ENCODE peak calls at places on chromosome 1, in five cellular contexts. R is K562, H is HepG2, L is GM12878, D is SK-N-SH. A is an unnamed sample.

GRCh38 chr1:53081384-53082066 is 19.5 kb downstream of the PODN start:
- DNase-seq in R (no peak), H (no peak), L (no peak), D (no peak), A (no peak)

GRCh38 chr1:207277241-207277640 is 44.2 kb upstream of the CD55 start:
- DNase-seq in R (no peak), H (no peak), L (no peak), D (no peak), A (no peak)

GRCh38 chr1:152842556-152842955 is at the start of gene LCE6A:
- DNase-seq in R (no peak), H (no peak), L (no peak), D (no peak), A (no peak)

GRCh38 chr1:203290261-203291089 is 14.8 kb upstream of the BTG2 start:
- DNase-seq in R (peak), H (peak), L (no peak), D (peak), A (no peak)

GRCh38 chr1:187928288-187928687 is 1099.5 kb downstream of the PLA2G4A start:
- DNase-seq in R (no peak), H (peak), L (no peak), D (peak), A (no peak)

GRCh38 chr1:186404454-186405051 is 28.9 kb downstream of the ODR4 start:
- DNase-seq in R (peak), H (peak), L (no peak), D (peak), A (peak)

GRCh38 chr1:89465201-89465600 is 59.4 kb upstream of the LRRC8B start:
- DNase-seq in R (no peak), H (no peak), L (no peak), D (no peak), A (peak)

GRCh38 chr1:231603598-231604275 is 22.9 kb upstream of the DISC1 start:
- DNase-seq in R (peak), H (peak), L (no peak), D (peak), A (peak)

GRCh38 chr1:54052470-54052933 is 502 bp downstream of the TMEM59 start:
- DNase-seq in R (peak), H (peak), L (no peak), D (peak), A (no peak)

GRCh38 chr1:70364439-70364838 is 9.9 kb upstream of the ANKRD13C start:
- DNase-seq in R (no peak), H (no peak), L (no peak), D (no peak), A (no peak)

GRCh38 chr1:70360321-70360720 is 5.8 kb upstream of the ANKRD13C start:
- DNase-seq in R (peak), H (no peak), L (no peak), D (no peak), A (no peak)

GRCh38 chr1:70358921-70359564 is 4.5 kb upstream of the ANKRD13C start:
- DNase-seq in R (no peak), H (no peak), L (no peak), D (no peak), A (no peak)

GRCh38 chr1:70361727-70362413 is 7.3 kb upstream of the ANKRD13C start:
- DNase-seq in R (no peak), H (no peak), L (no peak), D (no peak), A (no peak)
- TF ChIP-seq REST in R (no peak), H (no peak), L (no peak), D (no peak), A (no peak)

DNA sequence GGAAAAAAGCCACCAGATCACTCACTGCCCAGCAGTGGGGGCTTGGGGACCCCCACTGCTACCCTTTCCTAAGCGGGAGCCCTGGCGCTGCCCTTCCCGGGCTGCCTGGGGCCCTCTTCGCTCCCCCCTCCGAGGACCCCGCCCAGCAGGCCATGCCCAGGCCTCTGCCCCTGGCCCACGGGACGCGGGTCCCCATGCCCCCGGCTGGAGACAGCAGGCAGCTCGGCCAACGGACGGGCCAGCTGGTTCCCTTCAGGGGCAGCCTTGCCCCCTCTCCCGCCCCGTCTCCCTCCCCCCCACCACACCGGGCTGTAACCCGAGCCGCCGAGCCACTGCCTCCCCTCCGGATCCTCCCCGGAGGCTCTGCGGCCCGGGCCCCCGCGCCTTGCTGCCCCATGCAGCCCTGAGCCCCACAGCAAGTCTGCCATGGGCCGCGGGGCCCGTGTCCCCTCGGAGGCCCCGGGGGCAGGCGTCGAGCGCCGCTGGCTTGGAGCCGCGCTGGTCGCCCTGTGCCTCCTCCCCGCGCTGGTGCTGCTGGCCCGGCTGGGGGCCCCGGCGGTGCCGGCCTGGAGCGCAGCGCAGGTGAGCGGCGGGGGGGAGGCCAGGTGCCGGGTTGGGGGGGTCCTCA is at the start of gene MMP23B:
- DNase-seq in R (no peak), H (no peak), L (no peak), D (peak), A (no peak)
- H3K4me3 ChIP-seq in R (no peak), H (peak), L (no peak), D (no peak), A (no peak)

GRCh38 chr1:45585110-45585426 is 1.2 kb downstream of the NASP start:
- DNase-seq in R (no peak), H (no peak), L (no peak), D (no peak), A (no peak)

GRCh38 chr1:45583264-45583665 is 576 bp upstream of the NASP start:
- DNase-seq in R (peak), H (peak), L (peak), D (peak), A (peak)

GRCh38 chr1:45584351-45585109 is 689 bp downstream of the NASP start:
- DNase-seq in R (peak), H (peak), L (peak), D (peak), A (peak)

GRCh38 chr1:45585496-45586075 is 1.7 kb downstream of the NASP start:
- DNase-seq in R (no peak), H (no peak), L (no peak), D (no peak), A (no peak)

GRCh38 chr1:45583666-45584350 is at the start of gene NASP:
- DNase-seq in R (peak), H (peak), L (no peak), D (peak), A (peak)
- TF ChIP-seq GABPA in R (peak), H (peak), L (peak), D (peak), A (peak)

DNA sequence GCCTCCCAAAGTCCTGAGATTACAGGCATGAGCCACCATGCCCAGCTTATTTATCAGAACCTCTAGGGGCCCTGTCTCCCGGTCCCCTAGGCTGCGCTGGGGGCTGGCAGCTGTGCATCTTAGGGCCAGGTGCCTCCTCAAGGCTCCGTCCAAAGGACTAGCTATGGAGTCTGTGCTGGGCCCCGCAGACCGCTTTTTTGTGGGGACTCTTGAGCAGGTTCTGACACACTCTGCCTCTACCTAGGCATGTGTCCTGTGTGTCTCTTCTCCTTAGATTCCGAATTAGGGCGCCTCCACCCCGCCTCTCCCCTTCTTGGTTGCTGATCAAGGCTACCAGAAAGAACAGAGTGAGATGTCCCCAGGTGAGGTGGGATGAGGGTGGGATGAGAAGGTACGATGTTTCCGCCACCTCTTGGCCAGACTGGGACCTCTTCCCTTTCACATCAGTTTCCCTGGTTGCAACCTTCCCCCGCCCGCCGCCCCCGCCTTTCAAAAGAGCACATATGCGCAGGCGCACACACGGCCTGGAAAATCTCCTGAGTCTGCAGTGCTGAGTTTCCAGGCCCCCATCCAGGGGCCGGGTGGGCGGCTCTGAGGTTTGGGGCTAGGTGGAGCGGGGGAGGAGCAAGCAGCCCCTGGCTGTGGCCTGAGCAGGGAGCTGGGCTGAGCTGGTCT is 5.0 kb upstream of the PTPN7 start:
- DNase-seq in R (peak), H (no peak), L (no peak), D (no peak), A (no peak)
- TF ChIP-seq REST in R (no peak), H (no peak), L (no peak), D (no peak), A (no peak)